ENCODE peak calls at places on chromosome 22, in ten cellular contexts. R, K, I, H, V, G, O, P, M and W are unnamed samples. For H3K36me3, the result is how much of the 10 kb centered on the place peaks cover.

GRCh38 chr22:38611559-38611958 is 41.6 kb upstream of the DMC1 start:
- DNase-seq in R (no peak), K (no peak), I (no peak), H (no peak), V (no peak), G (no peak), O (no peak), P (no peak), M (peak), W (no peak)

GRCh38 chr22:19998991-19999820 is 17.4 kb downstream of the ARVCF start:
- DNase-seq in R (no peak), K (no peak), I (no peak), H (no peak), V (no peak), G (no peak), O (no peak), P (no peak), M (peak), W (no peak)

GRCh38 chr22:37109242-37109917 is at the start of gene TMPRSS6:
- DNase-seq in R (peak), K (no peak), I (no peak), H (peak), V (no peak), G (no peak), O (no peak), P (no peak), M (peak), W (peak)

GRCh38 chr22:47035443-47035881 is 273.0 kb downstream of the TBC1D22A start:
- DNase-seq in R (no peak), K (no peak), I (no peak), H (no peak), V (no peak), G (no peak), O (no peak), P (peak), M (no peak), W (no peak)

GRCh38 chr22:36628561-36629060 is 74.9 kb downstream of the CACNG2 start:
- DNase-seq in R (no peak), K (no peak), I (no peak), H (no peak), V (no peak), G (no peak), O (no peak), P (no peak), M (no peak), W (no peak)

GRCh38 chr22:25823276-25823675 is 81.3 kb downstream of the MYO18B start:
- DNase-seq in R (no peak), K (no peak), I (no peak), H (no peak), V (no peak), G (no peak), O (no peak), P (no peak), M (no peak), W (no peak)

GRCh38 chr22:33803371-33803770 is 116.9 kb downstream of the LARGE1 start:
- DNase-seq in R (peak), K (peak), I (no peak), H (no peak), V (no peak), G (no peak), O (peak), P (no peak), M (no peak), W (no peak)

GRCh38 chr22:40707154-40707553 is 27.9 kb downstream of the MCHR1 start:
- DNase-seq in R (no peak), K (no peak), I (no peak), H (no peak), V (no peak), G (no peak), O (no peak), P (no peak), M (no peak), W (no peak)

GRCh38 chr22:36284171-36284571 is 31.2 kb downstream of the APOL1 start:
- DNase-seq in R (no peak), K (no peak), I (no peak), H (no peak), V (no peak), G (no peak), O (no peak), P (peak), M (no peak), W (no peak)

GRCh38 chr22:50209893-50210292 is 9.1 kb downstream of the SELENOO start:
- DNase-seq in R (peak), K (peak), I (no peak), H (peak), V (peak), G (no peak), O (peak), P (peak), M (peak), W (peak)

DNA sequence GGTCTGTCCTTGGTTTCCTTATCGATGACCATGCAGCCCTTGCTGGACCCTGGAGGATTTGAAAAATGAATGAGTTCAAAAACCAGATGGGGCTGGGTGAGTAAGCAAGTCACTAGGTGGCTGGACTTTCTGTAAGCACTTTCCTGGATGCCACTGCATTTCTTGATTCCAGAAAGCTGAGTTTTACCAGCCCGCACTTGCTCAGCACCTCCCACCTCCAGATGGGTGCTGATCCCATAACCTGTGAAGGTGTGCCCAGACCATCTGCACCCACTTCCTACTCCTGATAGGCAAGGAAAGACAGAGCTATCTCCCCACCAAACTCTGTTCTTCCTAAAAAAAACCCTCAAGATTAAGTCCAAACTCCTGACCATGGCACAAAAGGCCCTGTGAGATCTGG is 21.1 kb downstream of the ASCC2 start:
- DNase-seq in R (no peak), K (no peak), I (no peak), H (no peak), V (no peak), G (no peak), O (no peak), P (no peak), M (no peak), W (no peak)
- H3K36me3 ChIP-seq in R (under half), K (under half), I (under half), H (under half), V (under half), G (half or more), O (under half), P (half or more), M (under half), W (under half)

GRCh38 chr22:31583861-31584485 is 78.0 kb downstream of the PISD start:
- DNase-seq in R (no peak), K (peak), I (no peak), H (no peak), V (no peak), G (no peak), O (no peak), P (no peak), M (no peak), W (no peak)

GRCh38 chr22:31585161-31585859 is 76.7 kb downstream of the PISD start:
- DNase-seq in R (no peak), K (peak), I (no peak), H (no peak), V (no peak), G (no peak), O (peak), P (no peak), M (no peak), W (no peak)

GRCh38 chr22:31586137-31586920 is 75.7 kb downstream of the PISD start:
- DNase-seq in R (peak), K (peak), I (no peak), H (no peak), V (no peak), G (no peak), O (no peak), P (no peak), M (no peak), W (peak)

GRCh38 chr22:31584804-31585160 is 77.2 kb downstream of the PISD start:
- DNase-seq in R (no peak), K (no peak), I (no peak), H (no peak), V (no peak), G (no peak), O (no peak), P (no peak), M (no peak), W (no peak)

DNA sequence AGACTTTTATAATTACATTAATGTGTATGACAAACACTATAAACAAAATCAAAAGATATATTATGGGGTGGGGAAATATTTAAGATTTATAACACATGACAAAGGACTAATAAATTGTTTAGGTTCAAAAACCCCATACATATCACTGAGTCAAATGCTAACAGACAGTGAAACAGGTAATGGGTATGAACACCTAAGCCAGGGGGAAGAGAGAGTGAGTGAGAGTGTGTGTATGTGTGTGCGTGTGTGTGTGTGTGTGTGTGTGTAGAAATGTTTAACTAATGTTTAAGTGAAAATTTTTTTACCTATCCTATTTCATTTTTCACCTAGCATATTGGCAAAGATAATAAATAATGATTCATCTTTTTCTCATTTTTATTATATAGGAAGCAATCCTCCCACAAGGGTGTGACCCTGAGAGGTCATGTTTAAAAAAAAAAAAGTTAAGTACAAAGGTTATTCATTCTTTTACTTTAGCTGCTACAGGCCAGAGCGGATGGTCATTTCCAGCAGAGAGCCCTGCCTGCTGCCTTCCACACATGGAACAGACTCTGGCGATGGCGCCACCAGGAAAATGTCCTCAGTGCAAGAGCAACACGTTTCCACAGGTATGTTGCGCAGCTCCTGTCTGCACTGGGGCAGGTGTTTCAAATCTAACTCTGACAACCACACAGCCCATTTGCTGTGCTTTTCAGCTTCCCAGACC is 72.9 kb downstream of the PISD start:
- DNase-seq in R (peak), K (no peak), I (no peak), H (no peak), V (peak), G (no peak), O (no peak), P (no peak), M (peak), W (peak)
- H3K36me3 ChIP-seq in R (under half), K (under half), I (under half), H (under half), V (under half), G (under half), O (under half), P (under half), M (under half), W (under half)

GRCh38 chr22:43168416-43169309 is 17.3 kb downstream of the TSPO start:
- DNase-seq in R (no peak), K (peak), I (no peak), H (no peak), V (no peak), G (no peak), O (peak), P (peak), M (no peak), W (no peak)
- H3K36me3 ChIP-seq in R (under half), K (under half), I (under half), H (under half), V (under half), G (half or more), O (under half), P (under half), M (under half), W (under half)

GRCh38 chr22:45180280-45180679 is 16.6 kb downstream of the NUP50 start:
- DNase-seq in R (no peak), K (no peak), I (no peak), H (no peak), V (no peak), G (no peak), O (no peak), P (no peak), M (no peak), W (no peak)

GRCh38 chr22:45181766-45182165 is 18.0 kb downstream of the NUP50 start:
- DNase-seq in R (no peak), K (no peak), I (no peak), H (no peak), V (no peak), G (no peak), O (no peak), P (no peak), M (no peak), W (no peak)

GRCh38 chr22:45185718-45186511 is 22.2 kb downstream of the NUP50 start:
- DNase-seq in R (no peak), K (no peak), I (no peak), H (no peak), V (no peak), G (no peak), O (no peak), P (no peak), M (no peak), W (no peak)

GRCh38 chr22:45181240-45181639 is 17.5 kb downstream of the NUP50 start:
- DNase-seq in R (no peak), K (no peak), I (no peak), H (no peak), V (no peak), G (no peak), O (no peak), P (no peak), M (no peak), W (no peak)

GRCh38 chr22:45183974-45184373 is 20.2 kb downstream of the NUP50 start:
- DNase-seq in R (no peak), K (no peak), I (no peak), H (no peak), V (no peak), G (no peak), O (no peak), P (no peak), M (no peak), W (no peak)
- H3K36me3 ChIP-seq in R (under half), K (under half), I (under half), H (under half), V (under half), G (half or more), O (under half), P (half or more), M (under half), W (under half)

GRCh38 chr22:28154856-28155255 is 235.8 kb upstream of the PITPNB start:
- DNase-seq in R (no peak), K (peak), I (no peak), H (no peak), V (no peak), G (no peak), O (no peak), P (no peak), M (no peak), W (no peak)

GRCh38 chr22:28151241-28151640 is 232.2 kb upstream of the PITPNB start:
- DNase-seq in R (peak), K (no peak), I (no peak), H (no peak), V (no peak), G (no peak), O (no peak), P (no peak), M (peak), W (peak)

GRCh38 chr22:28155808-28156207 is 236.8 kb upstream of the PITPNB start:
- DNase-seq in R (no peak), K (no peak), I (no peak), H (no peak), V (no peak), G (no peak), O (no peak), P (no peak), M (no peak), W (no peak)
- H3K36me3 ChIP-seq in R (under half), K (under half), I (under half), H (under half), V (under half), G (under half), O (under half), P (under half), M (under half), W (under half)